ENCODE peak calls at places on chromosomes 2 and 18, in nine cellular contexts. F is AG04450, T is T-helper 9 cell, S is left cardiac atrium, I is NCI-H2171 treated with DMSO at 0.1 percent for 48 hours, X is EL, B is BE2C, W is memory B cell, L is GM12865. P is an unnamed sample.
A peak's percentile ranks its signal among the peaks of the same experiment; 100 is the strongest.

GRCh38 chr2:181106229-181106628 is 125.8 kb downstream of the UBE2E3 start:
- DNase-seq in F (no peak), T (no peak), S (no peak), I (peak; percentile 40), X (peak; percentile 27), B (peak; percentile 45), W (no peak), L (peak; percentile 27), P (no peak)

GRCh38 chr18:67318651-67319050 is 197.9 kb downstream of the DSEL start:
- DNase-seq in F (peak; percentile 16), T (no peak), S (no peak), I (no peak), X (peak; percentile 69), B (no peak), W (no peak), L (no peak), P (no peak)

GRCh38 chr2:157256621-157257020 is 884 bp upstream of the GALNT5 start:
- DNase-seq in F (no peak), T (no peak), S (no peak), I (no peak), X (no peak), B (no peak), W (no peak), L (peak; percentile 94), P (no peak)

GRCh38 chr2:172968061-172968469 is 107.6 kb upstream of the MAP3K20 start:
- DNase-seq in F (peak; percentile 75), T (no peak), S (peak; percentile 80), I (no peak), X (peak; percentile 89), B (no peak), W (no peak), L (no peak), P (no peak)

GRCh38 chr18:48667276-48668254 is 128.7 kb downstream of the CTIF start:
- DNase-seq in F (no peak), T (no peak), S (no peak), I (peak; percentile 95), X (no peak), B (peak; percentile 57), W (no peak), L (no peak), P (no peak)

GRCh38 chr18:48680871-48681270 is 142.0 kb downstream of the CTIF start:
- DNase-seq in F (no peak), T (no peak), S (peak; percentile 94), I (no peak), X (no peak), B (no peak), W (no peak), L (no peak), P (no peak)

GRCh38 chr2:236665130-236665529 is 95.5 kb downstream of the ACKR3 start:
- DNase-seq in F (no peak), T (no peak), S (no peak), I (no peak), X (no peak), B (no peak), W (no peak), L (no peak), P (no peak)

GRCh38 chr2:26346454-26347053 is at the start of gene ADGRF3:
- DNase-seq in F (no peak), T (peak; percentile 47), S (peak; percentile 63), I (peak; percentile 83), X (peak; percentile 58), B (peak; percentile 75), W (peak; percentile 38), L (peak; percentile 81), P (peak; percentile 15)

GRCh38 chr2:156380117-156380645 is 47.7 kb upstream of the NR4A2 start:
- DNase-seq in F (no peak), T (no peak), S (no peak), I (no peak), X (no peak), B (no peak), W (no peak), L (peak; percentile 75), P (no peak)

GRCh38 chr2:75627902-75628504 is 18.6 kb upstream of the MRPL19 start:
- DNase-seq in F (no peak), T (peak; percentile 32), S (peak; percentile 69), I (peak; percentile 51), X (peak; percentile 77), B (peak; percentile 69), W (peak; percentile 37), L (peak; percentile 76), P (peak; percentile 47)

GRCh38 chr18:61096231-61096630 is 237.0 kb upstream of the CDH20 start:
- DNase-seq in F (no peak), T (no peak), S (no peak), I (no peak), X (no peak), B (no peak), W (no peak), L (no peak), P (no peak)

GRCh38 chr2:226130192-226130591 is 669.4 kb downstream of the IRS1 start:
- DNase-seq in F (no peak), T (no peak), S (no peak), I (no peak), X (no peak), B (no peak), W (no peak), L (no peak), P (no peak)

GRCh38 chr18:21760321-21760720 is 19.7 kb downstream of the MIB1 start:
- DNase-seq in F (no peak), T (no peak), S (no peak), I (peak; percentile 32), X (peak; percentile 22), B (no peak), W (no peak), L (no peak), P (no peak)

GRCh38 chr2:166539340-166540162 is 45.5 kb upstream of the SCN7A start:
- DNase-seq in F (peak; percentile 65), T (no peak), S (no peak), I (peak; percentile 68), X (peak; percentile 68), B (peak; percentile 17), W (peak; percentile 22), L (peak; percentile 64), P (peak; percentile 1)

GRCh38 chr2:66024396-66024795 is 410.5 kb upstream of the MEIS1 start:
- DNase-seq in F (no peak), T (no peak), S (no peak), I (no peak), X (no peak), B (no peak), W (no peak), L (no peak), P (no peak)

GRCh38 chr2:109448946-109449788 is 164.6 kb downstream of the SEPTIN10 start:
- DNase-seq in F (no peak), T (no peak), S (peak; percentile 56), I (peak; percentile 56), X (peak; percentile 21), B (no peak), W (no peak), L (peak; percentile 21), P (no peak)

GRCh38 chr2:86439879-86440630 is 1.1 kb upstream of the KDM3A start:
- DNase-seq in F (no peak), T (no peak), S (no peak), I (no peak), X (no peak), B (no peak), W (no peak), L (no peak), P (no peak)

GRCh38 chr2:236551843-236552542 is 17.6 kb upstream of the ACKR3 start:
- DNase-seq in F (no peak), T (no peak), S (no peak), I (no peak), X (no peak), B (no peak), W (no peak), L (peak; percentile 75), P (no peak)

GRCh38 chr2:37652199-37652640 is 19.2 kb downstream of the CDC42EP3 start:
- DNase-seq in F (peak; percentile 66), T (no peak), S (no peak), I (no peak), X (peak; percentile 96), B (no peak), W (no peak), L (peak; percentile 79), P (no peak)

GRCh38 chr18:478679-479078 is 21.8 kb downstream of the COLEC12 start:
- DNase-seq in F (no peak), T (no peak), S (no peak), I (no peak), X (no peak), B (no peak), W (no peak), L (no peak), P (no peak)

GRCh38 chr2:116467243-116467642 is 1347.2 kb upstream of the DDX18 start:
- DNase-seq in F (no peak), T (no peak), S (no peak), I (no peak), X (no peak), B (no peak), W (no peak), L (no peak), P (no peak)

GRCh38 chr2:101151859-101152194 is 645 bp upstream of the TBC1D8 start:
- DNase-seq in F (no peak), T (no peak), S (peak; percentile 27), I (peak; percentile 22), X (no peak), B (no peak), W (no peak), L (peak; percentile 18), P (no peak)

GRCh38 chr2:188410504-188411235 is 119.0 kb downstream of the GULP1 start:
- DNase-seq in F (no peak), T (no peak), S (no peak), I (no peak), X (peak; percentile 65), B (no peak), W (no peak), L (no peak), P (no peak)

GRCh38 chr2:240596491-240596931 is 10.0 kb downstream of the CAPN10 start:
- DNase-seq in F (no peak), T (no peak), S (peak; percentile 64), I (no peak), X (no peak), B (peak; percentile 8), W (no peak), L (no peak), P (no peak)

GRCh38 chr2:182954789-182955188 is 83.5 kb downstream of the NCKAP1 start:
- DNase-seq in F (no peak), T (no peak), S (no peak), I (no peak), X (no peak), B (no peak), W (no peak), L (no peak), P (no peak)

GRCh38 chr2:54077088-54077900 is 38.1 kb upstream of the ACYP2 start:
- DNase-seq in F (no peak), T (no peak), S (no peak), I (no peak), X (no peak), B (no peak), W (no peak), L (no peak), P (no peak)

GRCh38 chr2:241901018-241901380 is 31.5 kb downstream of the RTP5 start:
- DNase-seq in F (no peak), T (no peak), S (no peak), I (no peak), X (no peak), B (no peak), W (no peak), L (no peak), P (no peak)

GRCh38 chr18:39776766-39777165 is 2178.3 kb upstream of the PIK3C3 start:
- DNase-seq in F (no peak), T (no peak), S (no peak), I (no peak), X (no peak), B (no peak), W (no peak), L (no peak), P (no peak)

GRCh38 chr2:98277156-98277859 is 68.9 kb upstream of the CNGA3 start:
- DNase-seq in F (no peak), T (no peak), S (no peak), I (no peak), X (no peak), B (peak; percentile 21), W (no peak), L (no peak), P (no peak)

GRCh38 chr18:712401-713134 is at the start of gene ENOSF1:
- DNase-seq in F (peak; percentile 10), T (peak; percentile 56), S (peak; percentile 88), I (peak; percentile 75), X (peak; percentile 85), B (peak; percentile 79), W (peak; percentile 51), L (peak; percentile 90), P (peak; percentile 87)

GRCh38 chr18:48036641-48037421 is 106.4 kb upstream of the SMAD2 start:
- DNase-seq in F (no peak), T (no peak), S (no peak), I (peak; percentile 17), X (no peak), B (no peak), W (no peak), L (no peak), P (no peak)

P was measured in GM19239.